ENCODE peak calls at places on chromosomes 2 and 18, in four cellular contexts. B is endodermal cell, G is cardiac muscle cell, W is hepatocyte. L is an unnamed sample.
A peak's percentile ranks its signal among the peaks of the same experiment; 100 is the strongest.

GRCh38 chr2:157182834-157183396 is 74.6 kb upstream of the GALNT5 start:
- DNase-seq in G (peak; percentile 89), W (no peak), B (no peak), L (peak; percentile 85)

GRCh38 chr18:59724116-59724515 is 26.9 kb upstream of the CCBE1 start:
- DNase-seq in B (no peak), G (no peak), W (no peak), L (no peak)

GRCh38 chr2:8607591-8607990 is 74.3 kb upstream of the ID2 start:
- DNase-seq in W (no peak), B (no peak), G (peak; percentile 21), L (no peak)

GRCh38 chr18:7662866-7663265 is 95.8 kb downstream of the PTPRM start:
- DNase-seq in W (no peak), G (no peak), B (no peak), L (no peak)

GRCh38 chr2:42979416-42979869 is 187.1 kb upstream of the HAAO start:
- DNase-seq in B (peak; percentile 75), W (peak; percentile 86), G (no peak), L (no peak)

GRCh38 chr18:45817533-45817932 is 7.9 kb upstream of the SIGLEC15 start:
- DNase-seq in W (no peak), B (no peak), G (no peak), L (no peak)

GRCh38 chr18:25275414-25276001 is 76.5 kb downstream of the ZNF521 start:
- DNase-seq in B (no peak), G (no peak), W (no peak), L (no peak)

GRCh38 chr2:96882230-96882629 is 12.3 kb upstream of the SEMA4C start:
- DNase-seq in B (peak; percentile 82), W (no peak), G (no peak), L (no peak)

GRCh38 chr18:50870138-50870845 is 8.6 kb upstream of the ME2 start:
- DNase-seq in G (peak; percentile 36), B (no peak), W (peak; percentile 32), L (no peak)

GRCh38 chr18:68607852-68608251 is 107.1 kb downstream of the TMX3 start:
- DNase-seq in W (no peak), G (no peak), B (no peak), L (no peak)

GRCh38 chr2:4763009-4763408 is 929.2 kb upstream of the SOX11 start:
- DNase-seq in B (peak; percentile 82), G (no peak), W (peak; percentile 74), L (no peak)

GRCh38 chr2:3447789-3448317 is 68.4 kb downstream of the TRAPPC12 start:
- DNase-seq in W (no peak), B (peak; percentile 35), G (peak; percentile 27), L (no peak)

GRCh38 chr18:5543854-5544389 is at the start of gene EPB41L3:
- DNase-seq in B (peak; percentile 82), W (peak; percentile 52), G (peak; percentile 54), L (no peak)

GRCh38 chr18:49257609-49258008 is 202.8 kb downstream of the DYM start:
- DNase-seq in B (no peak), W (no peak), G (no peak), L (no peak)

GRCh38 chr2:198957183-198957582 is 500.6 kb downstream of the SATB2 start:
- DNase-seq in W (no peak), G (no peak), B (no peak), L (no peak)

GRCh38 chr2:233165895-233166661 is 85.4 kb upstream of the ATG16L1 start:
- DNase-seq in W (peak; percentile 31), B (no peak), G (peak; percentile 67), L (no peak)

GRCh38 chr2:119282966-119283511 is 59.4 kb downstream of the STEAP3 start:
- DNase-seq in W (no peak), G (no peak), B (peak; percentile 39), L (no peak)

GRCh38 chr2:28506112-28506511 is 10.3 kb downstream of the PLB1 start:
- DNase-seq in W (no peak), G (no peak), B (no peak), L (no peak)

GRCh38 chr18:2180586-2180985 is 390.7 kb downstream of the METTL4 start:
- DNase-seq in G (no peak), B (no peak), W (no peak), L (no peak)

GRCh38 chr2:52368141-52368540 is 1336.2 kb upstream of the NRXN1 start:
- DNase-seq in W (no peak), G (no peak), B (no peak), L (no peak)

GRCh38 chr2:112033600-112033999 is 21.5 kb upstream of the TMEM87B start:
- DNase-seq in W (no peak), G (peak; percentile 84), B (no peak), L (no peak)

GRCh38 chr2:36770542-36771287 is 74.2 kb downstream of the VIT start:
- DNase-seq in W (peak; percentile 29), B (peak; percentile 94), G (peak; percentile 49), L (no peak)

GRCh38 chr2:147331790-147332419 is 512.9 kb upstream of the ACVR2A start:
- DNase-seq in G (peak; percentile 65), W (peak; percentile 61), B (peak; percentile 69), L (no peak)

GRCh38 chr18:24016643-24017042 is 2.1 kb downstream of the TTC39C start:
- DNase-seq in B (no peak), G (no peak), W (no peak), L (no peak)

GRCh38 chr2:6639870-6640639 is 225.7 kb downstream of the CMPK2 start:
- DNase-seq in G (no peak), B (peak; percentile 92), W (no peak), L (no peak)

GRCh38 chr2:48529676-48530032 is 300 bp upstream of the STON1 start:
- DNase-seq in G (no peak), B (no peak), W (no peak), L (no peak)

GRCh38 chr2:144774786-144775185 is 254.9 kb upstream of the ZEB2 start:
- DNase-seq in G (no peak), B (no peak), W (no peak), L (no peak)

GRCh38 chr2:68110102-68110501 is 47.3 kb upstream of the C1D start:
- DNase-seq in G (no peak), W (no peak), B (no peak), L (no peak)

GRCh38 chr2:63023444-63023843 is 27.2 kb upstream of the OTX1 start:
- DNase-seq in B (peak; percentile 76), G (peak; percentile 57), W (peak; percentile 11), L (no peak)

GRCh38 chr2:239042551-239043320 is 194.9 kb downstream of the TWIST2 start:
- DNase-seq in B (no peak), G (no peak), W (no peak), L (no peak)

GRCh38 chr2:75146903-75147332 is 52.4 kb downstream of the TACR1 start:
- DNase-seq in G (peak; percentile 82), B (no peak), W (no peak), L (no peak)

GRCh38 chr2:47221956-47222355 is 66.8 kb upstream of the STPG4 start:
- DNase-seq in W (peak; percentile 18), B (no peak), G (peak; percentile 88), L (no peak)

GRCh38 chr2:174325932-174326879 is 8.5 kb upstream of the SP9 start:
- DNase-seq in B (peak; percentile 85), W (no peak), G (peak; percentile 61), L (no peak)

GRCh38 chr18:3932285-3932684 is 482.3 kb downstream of the TGIF1 start:
- DNase-seq in G (no peak), W (no peak), B (no peak), L (no peak)

GRCh38 chr18:3931013-3931315 is 481.0 kb downstream of the TGIF1 start:
- DNase-seq in G (no peak), W (no peak), B (no peak), L (no peak)

GRCh38 chr18:3935316-3935715 is 485.3 kb downstream of the TGIF1 start:
- DNase-seq in B (no peak), W (no peak), G (no peak), L (no peak)

GRCh38 chr18:3930126-3931012 is 480.4 kb downstream of the TGIF1 start:
- DNase-seq in G (no peak), B (no peak), W (no peak), L (no peak)

GRCh38 chr18:3931542-3932112 is 481.7 kb downstream of the TGIF1 start:
- DNase-seq in B (no peak), G (no peak), W (no peak), L (no peak)
- H3K4me3 ChIP-seq in B (no peak overlapping the region), G (no peak overlapping the region), W (no peak overlapping the region), L (no peak overlapping the region)

GRCh38 chr2:128617661-128618060 is 299.0 kb upstream of the HS6ST1 start:
- DNase-seq in G (no peak), W (no peak), B (no peak), L (no peak)
- H3K27ac ChIP-seq in G (no peak overlapping the region), W (no peak overlapping the region), B (no peak overlapping the region), L (no peak overlapping the region)

DNA sequence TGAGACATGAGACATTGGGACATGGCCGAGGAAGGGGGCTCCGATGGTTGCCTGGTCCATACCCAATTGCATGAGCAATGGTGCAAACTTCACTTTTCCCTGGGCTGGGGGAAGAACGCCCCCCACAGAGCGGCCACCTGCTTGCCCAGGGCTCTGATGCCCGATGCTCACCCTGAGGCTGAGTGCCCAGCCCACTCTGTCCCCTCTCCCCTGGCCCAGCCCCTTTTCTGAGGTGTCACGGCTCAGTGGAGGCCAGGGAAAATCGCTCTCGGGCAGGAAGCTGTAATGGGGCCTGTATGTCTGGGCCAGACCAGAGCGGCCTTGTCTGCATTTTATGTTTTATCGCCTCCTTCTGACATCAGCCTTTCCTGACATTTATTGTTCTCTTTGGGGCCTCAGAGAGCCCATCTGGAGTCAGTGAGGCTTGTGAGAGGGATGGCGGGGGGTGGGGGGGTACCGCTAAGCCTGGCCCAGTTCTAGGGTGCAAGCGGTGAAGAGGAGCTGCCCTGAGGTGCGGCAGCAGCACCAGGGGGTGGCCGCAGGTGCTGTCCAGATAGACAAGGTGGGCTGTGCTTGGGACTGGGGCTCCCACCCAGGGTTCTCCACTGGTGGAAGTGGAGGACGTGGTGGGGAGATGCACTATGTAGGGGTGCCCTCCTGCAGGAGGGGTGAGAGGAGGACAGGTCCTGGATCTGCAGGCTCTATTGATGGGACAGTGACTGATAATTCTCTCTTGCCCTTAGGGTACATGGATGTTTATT is 46.1 kb downstream of the INHBB start:
- DNase-seq in B (peak; percentile 35), W (no peak), G (no peak), L (no peak)
- H3K27me3 ChIP-seq in B (peaks cover 11% of the 10 kb centered on the region), W (no peaks in the 10 kb centered on the region), G (no peaks in the 10 kb centered on the region), L (peaks cover 48% of the 10 kb centered on the region)

GRCh38 chr18:28174181-28174906 is 2.6 kb downstream of the CDH2 start:
- DNase-seq in G (no peak), W (no peak), B (no peak), L (no peak)
- H3K4me3 ChIP-seq in G (peak overlapping the region; percentile 91), W (peak overlapping the region; percentile 41), B (peak overlapping the region; percentile 84), L (no peak overlapping the region)

DNA sequence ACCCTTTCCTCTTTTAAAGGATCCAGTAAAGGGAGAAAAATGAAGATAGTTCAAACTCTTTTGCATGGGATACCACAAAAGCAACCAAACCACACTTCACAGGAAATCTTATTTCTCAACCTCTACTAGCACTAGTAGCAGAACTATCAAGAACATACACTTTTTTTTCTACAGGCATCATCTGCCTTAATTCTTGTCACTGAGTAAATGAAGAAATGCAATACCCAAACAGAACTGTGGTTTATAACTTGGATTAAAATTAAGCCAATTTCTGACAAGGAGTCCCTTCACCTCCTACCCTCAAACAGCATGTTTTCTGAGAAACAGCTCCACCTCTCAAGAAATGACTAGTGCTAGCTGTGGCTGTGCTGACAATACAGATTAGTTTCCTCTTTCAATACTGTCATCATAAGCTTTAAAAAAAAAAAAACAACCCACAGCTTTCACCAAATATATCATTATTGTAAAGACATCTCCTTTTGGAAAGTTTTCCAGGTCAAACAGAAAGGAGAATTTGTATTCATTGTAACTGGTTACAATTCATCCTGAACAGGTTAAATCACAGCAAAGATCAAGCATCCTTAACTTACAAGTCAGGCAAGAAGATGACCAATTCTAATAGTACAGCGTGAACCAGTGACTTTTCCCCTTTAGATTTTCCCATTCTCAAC is 44.4 kb downstream of the PTPN2 start:
- DNase-seq in G (peak; percentile 64), B (no peak), W (no peak), L (no peak)
- H3K27ac ChIP-seq in G (no peak overlapping the region), B (no peak overlapping the region), W (peak overlapping the region; percentile 85), L (no peak overlapping the region)

L was measured in AG04450.